ENCODE peak calls at places on chromosome 3, in six cellular contexts. One of them, this sample, is unnamed.
A peak's percentile ranks its signal among the peaks of the same experiment; 100 is the strongest.

GRCh38 chr3:178063475-178063874 is 472.8 kb upstream of the KCNMB2 start:
- DNase-seq in LHCN-M2: peak; percentile 54
- DNase-seq in foreskin keratinocyte: peak; percentile 35
- DNase-seq in cardiac muscle cell: no peak
- DNase-seq in hypothalamus: no peak
- DNase-seq in WTC11: no peak
- DNase-seq in this sample: no peak

GRCh38 chr3:28240440-28240839 is 979 bp upstream of the CMC1 start:
- DNase-seq in LHCN-M2: no peak
- DNase-seq in foreskin keratinocyte: no peak
- DNase-seq in cardiac muscle cell: no peak
- DNase-seq in hypothalamus: no peak
- DNase-seq in WTC11: peak; percentile 51
- DNase-seq in this sample: no peak

GRCh38 chr3:191070201-191070600 is 128.8 kb upstream of the OSTN start:
- DNase-seq in LHCN-M2: peak; percentile 97
- DNase-seq in foreskin keratinocyte: peak; percentile 94
- DNase-seq in cardiac muscle cell: no peak
- DNase-seq in hypothalamus: no peak
- DNase-seq in WTC11: no peak
- DNase-seq in this sample: no peak

GRCh38 chr3:30982676-30983075 is 88.2 kb upstream of the GADL1 start:
- DNase-seq in LHCN-M2: no peak
- DNase-seq in foreskin keratinocyte: no peak
- DNase-seq in cardiac muscle cell: no peak
- DNase-seq in hypothalamus: no peak
- DNase-seq in WTC11: no peak
- DNase-seq in this sample: no peak

GRCh38 chr3:29513236-29513635 is 232.4 kb downstream of the RBMS3 start:
- DNase-seq in LHCN-M2: peak; percentile 31
- DNase-seq in foreskin keratinocyte: no peak
- DNase-seq in cardiac muscle cell: no peak
- DNase-seq in hypothalamus: no peak
- DNase-seq in WTC11: no peak
- DNase-seq in this sample: no peak

GRCh38 chr3:185986201-185986600 is 48.4 kb upstream of the TRA2B start:
- DNase-seq in LHCN-M2: no peak
- DNase-seq in foreskin keratinocyte: no peak
- DNase-seq in cardiac muscle cell: no peak
- DNase-seq in hypothalamus: no peak
- DNase-seq in WTC11: no peak
- DNase-seq in this sample: no peak

GRCh38 chr3:41881233-41881821 is 80.6 kb downstream of the ULK4 start:
- DNase-seq in LHCN-M2: peak; percentile 48
- DNase-seq in foreskin keratinocyte: peak; percentile 29
- DNase-seq in cardiac muscle cell: peak; percentile 53
- DNase-seq in hypothalamus: no peak
- DNase-seq in WTC11: no peak
- DNase-seq in this sample: peak; percentile 56

GRCh38 chr3:172317984-172318383 is 130.3 kb downstream of the GHSR start:
- DNase-seq in LHCN-M2: peak; percentile 99
- DNase-seq in foreskin keratinocyte: peak; percentile 87
- DNase-seq in cardiac muscle cell: no peak
- DNase-seq in hypothalamus: no peak
- DNase-seq in WTC11: no peak
- DNase-seq in this sample: peak; percentile 58

GRCh38 chr3:72591522-72592421 is 256.5 kb downstream of the SHQ1 start:
- DNase-seq in LHCN-M2: peak; percentile 34
- DNase-seq in foreskin keratinocyte: peak; percentile 58
- DNase-seq in cardiac muscle cell: peak; percentile 54
- DNase-seq in hypothalamus: no peak
- DNase-seq in WTC11: peak; percentile 55
- DNase-seq in this sample: no peak

GRCh38 chr3:13657660-13658435 is 108.9 kb downstream of the FBLN2 start:
- DNase-seq in LHCN-M2: peak; percentile 7
- DNase-seq in foreskin keratinocyte: peak; percentile 29
- DNase-seq in cardiac muscle cell: peak; percentile 69
- DNase-seq in hypothalamus: no peak
- DNase-seq in WTC11: peak; percentile 76
- DNase-seq in this sample: peak; percentile 32